ENCODE peak calls at places on chromosomes 11 and 22, in six cellular contexts. Y is fibroblast of mammary gland, B is fibroblast of lung, M is ascending aorta, H is lung, U is spleen. S is an unnamed sample.

GRCh38 chr22:39664485-39665200 is 94.1 kb downstream of the CACNA1I start:
- DNase-seq in Y (no peak), B (no peak), M (no peak), H (no peak), U (no peak), S (no peak)

GRCh38 chr11:64659417-64660144 is 63.4 kb downstream of the NRXN2 start:
- DNase-seq in Y (peak; percentile 94), B (peak; percentile 54), M (no peak), H (no peak), U (no peak), S (no peak)

GRCh38 chr11:110349109-110349996 is 52.9 kb upstream of the RDX start:
- DNase-seq in Y (no peak), B (no peak), M (no peak), H (no peak), U (no peak), S (no peak)

GRCh38 chr11:103659138-103659734 is 377.2 kb upstream of the DDI1 start:
- DNase-seq in Y (peak; percentile 38), B (no peak), M (no peak), H (no peak), U (no peak), S (no peak)

GRCh38 chr11:61123775-61124571 is 21.7 kb downstream of the CD5 start:
- DNase-seq in Y (no peak), B (no peak), M (no peak), H (no peak), U (no peak), S (no peak)

GRCh38 chr22:35480143-35480542 is 60.5 kb upstream of the RASD2 start:
- DNase-seq in Y (peak; percentile 47), B (no peak), M (no peak), H (no peak), U (peak; percentile 50), S (peak; percentile 90)

GRCh38 chr11:69377029-69377952 is 83.3 kb downstream of the MYEOV start:
- DNase-seq in Y (peak; percentile 11), B (no peak), M (peak; percentile 2), H (no peak), U (peak; percentile 65), S (peak; percentile 23)

GRCh38 chr22:37498289-37498909 is 12.2 kb upstream of the MFNG start:
- DNase-seq in Y (no peak), B (no peak), M (no peak), H (no peak), U (peak; percentile 87), S (no peak)

GRCh38 chr11:114208371-114208770 is 87.8 kb upstream of the NNMT start:
- DNase-seq in Y (no peak), B (no peak), M (no peak), H (no peak), U (no peak), S (no peak)

GRCh38 chr11:12215192-12215591 is 104.8 kb downstream of the MICAL2 start:
- DNase-seq in Y (no peak), B (no peak), M (no peak), H (peak; percentile 40), U (peak; percentile 54), S (no peak)

GRCh38 chr11:75468534-75469340 is 35.7 kb upstream of the KLHL35 start:
- DNase-seq in Y (peak; percentile 90), B (peak; percentile 92), M (no peak), H (peak; percentile 38), U (peak; percentile 80), S (no peak)

GRCh38 chr22:47344414-47344813 is 582.0 kb downstream of the TBC1D22A start:
- DNase-seq in Y (no peak), B (no peak), M (no peak), H (no peak), U (no peak), S (no peak)

GRCh38 chr11:64245797-64246623 is 733 bp downstream of the PPP1R14B start:
- DNase-seq in Y (peak; percentile 91), B (peak; percentile 83), M (peak; percentile 87), H (peak; percentile 65), U (peak; percentile 89), S (no peak)

GRCh38 chr11:100543386-100543785 is 143.7 kb upstream of the ARHGAP42 start:
- DNase-seq in Y (no peak), B (no peak), M (no peak), H (no peak), U (no peak), S (no peak)

GRCh38 chr11:95706974-95707387 is 82.6 kb downstream of the FAM76B start:
- DNase-seq in Y (peak; percentile 11), B (no peak), M (no peak), H (no peak), U (no peak), S (no peak)

GRCh38 chr11:65559951-65560537 is 1.9 kb upstream of the LTBP3 start:
- DNase-seq in Y (peak; percentile 70), B (peak; percentile 38), M (no peak), H (no peak), U (no peak), S (no peak)

GRCh38 chr11:94130589-94131362 is 2.1 kb downstream of the PANX1 start:
- DNase-seq in Y (peak; percentile 96), B (peak; percentile 94), M (no peak), H (peak; percentile 48), U (no peak), S (no peak)

GRCh38 chr22:48993655-48994054 is 834.0 kb downstream of the BRD1 start:
- DNase-seq in Y (no peak), B (no peak), M (no peak), H (no peak), U (no peak), S (no peak)

GRCh38 chr11:43419460-43419859 is 60.7 kb downstream of the TTC17 start:
- DNase-seq in Y (peak; percentile 52), B (peak; percentile 67), M (no peak), H (no peak), U (no peak), S (peak; percentile 17)

GRCh38 chr11:130782361-130783221 is 133.7 kb downstream of the SNX19 start:
- DNase-seq in Y (peak; percentile 73), B (peak; percentile 64), M (no peak), H (no peak), U (no peak), S (no peak)

GRCh38 chr22:47014636-47014930 is 252.1 kb downstream of the TBC1D22A start:
- DNase-seq in Y (no peak), B (no peak), M (no peak), H (no peak), U (no peak), S (no peak)

GRCh38 chr22:30969532-30970355 is 679 bp downstream of the TUG1 start:
- DNase-seq in Y (peak; percentile 44), B (peak; percentile 54), M (no peak), H (peak; percentile 46), U (no peak), S (no peak)

GRCh38 chr11:42958635-42959034 is 353.2 kb upstream of the API5 start:
- DNase-seq in Y (no peak), B (no peak), M (no peak), H (no peak), U (no peak), S (no peak)

GRCh38 chr11:126595560-126595959 is 240.1 kb downstream of the ST3GAL4 start:
- DNase-seq in Y (no peak), B (no peak), M (no peak), H (no peak), U (peak; percentile 32), S (no peak)

GRCh38 chr11:95279921-95280861 is 49.2 kb upstream of the SESN3 start:
- DNase-seq in Y (no peak), B (no peak), M (no peak), H (no peak), U (no peak), S (peak; percentile 39)

GRCh38 chr11:1938343-1939005 is 8.7 kb upstream of the MRPL23 start:
- DNase-seq in Y (no peak), B (no peak), M (no peak), H (no peak), U (peak; percentile 67), S (no peak)

DNA sequence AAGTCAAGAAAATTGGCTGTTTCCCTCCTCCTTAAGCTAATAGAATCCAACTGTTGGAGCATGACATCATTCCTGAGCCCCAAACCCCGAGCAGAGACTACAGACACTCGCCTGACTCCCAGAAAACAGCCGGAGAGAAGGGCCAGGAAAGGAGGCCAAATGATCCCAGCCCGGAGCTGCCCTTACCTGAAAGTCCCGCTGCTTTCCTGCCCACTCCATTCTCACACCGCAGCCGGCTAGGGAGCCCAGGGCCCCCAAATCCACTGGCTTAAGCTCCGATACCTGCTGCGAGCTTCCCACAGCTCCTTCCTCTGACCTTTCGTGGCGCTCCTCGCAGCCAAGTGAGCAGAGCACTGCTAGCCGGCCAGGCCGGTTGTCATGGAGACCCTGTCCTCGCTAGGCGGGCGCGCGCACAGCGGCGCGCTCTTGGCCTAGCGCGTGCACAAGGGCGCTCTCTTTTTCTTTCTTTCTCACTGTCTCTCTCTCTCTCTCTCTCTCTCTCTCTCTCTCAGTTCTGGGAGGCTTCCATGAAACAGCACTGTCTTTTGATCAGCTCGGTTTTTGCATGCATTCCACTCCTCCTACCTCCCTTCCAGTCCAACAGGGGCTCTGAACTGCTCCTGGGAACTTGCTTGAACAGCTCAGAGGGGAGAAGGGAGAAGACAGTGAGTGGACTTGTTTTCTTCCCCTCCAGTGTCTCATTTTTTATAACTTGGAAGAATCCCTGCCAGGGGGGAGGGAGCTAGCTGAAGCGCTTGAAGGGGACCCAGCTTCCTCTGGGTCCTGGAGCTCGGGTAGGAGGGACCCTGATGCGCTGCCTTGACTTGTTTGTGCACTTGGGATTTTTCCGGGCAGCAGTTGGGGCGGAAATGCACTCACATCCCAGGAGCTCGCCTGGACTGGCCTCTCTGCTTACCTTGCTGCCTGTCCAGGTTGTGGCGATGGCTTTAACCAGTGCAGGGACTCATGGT is 100.4 kb upstream of the AKIP1 start:
- DNase-seq in Y (peak; percentile 79), B (peak; percentile 82), M (peak; percentile 47), H (peak; percentile 74), U (peak; percentile 90), S (peak; percentile 83)
- TF ChIP-seq CTCF in Y (no peak), B (no peak), M (no peak), H (no peak), U (no peak), S (peak; percentile 30)

DNA sequence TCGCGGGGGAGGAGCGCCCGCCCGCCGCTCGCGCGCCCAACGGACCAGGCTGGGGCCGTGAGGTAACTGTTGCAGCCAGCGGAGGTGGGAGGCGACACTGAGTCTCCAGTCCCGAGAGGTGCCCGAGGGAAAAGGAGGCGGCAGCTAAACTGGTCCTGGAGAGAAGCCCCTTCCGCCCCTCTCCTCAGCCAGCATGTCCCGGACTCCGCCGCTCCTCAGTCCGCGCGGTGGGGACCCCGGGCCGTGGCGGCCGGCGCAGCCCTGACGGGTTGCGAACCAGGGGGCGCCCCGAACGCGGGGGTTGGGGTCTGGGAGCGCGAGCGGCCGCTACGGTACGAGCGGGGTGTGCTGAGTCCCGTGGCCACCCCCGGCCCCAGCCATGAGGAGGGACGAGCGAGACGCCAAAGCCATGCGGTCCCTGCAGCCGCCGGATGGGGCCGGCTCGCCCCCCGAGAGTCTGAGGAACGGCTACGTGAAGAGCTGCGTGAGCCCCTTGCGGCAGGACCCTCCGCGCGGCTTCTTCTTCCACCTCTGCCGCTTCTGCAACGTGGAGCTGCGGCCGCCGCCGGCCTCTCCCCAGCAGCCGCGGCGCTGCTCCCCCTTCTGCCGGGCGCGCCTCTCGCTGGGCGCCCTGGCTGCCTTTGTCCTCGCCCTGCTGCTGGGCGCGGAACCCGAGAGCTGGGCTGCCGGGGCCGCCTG is at the start of gene PDE3B:
- DNase-seq in Y (peak; percentile 12), B (peak; percentile 56), M (peak; percentile 36), H (peak; percentile 68), U (peak; percentile 95), S (peak; percentile 88)
- TF ChIP-seq CTCF in Y (no peak), B (no peak), M (no peak), H (no peak), U (peak; percentile 17), S (peak; percentile 11)

GRCh38 chr11:33847251-33847650 is 44.6 kb downstream of the LMO2 start:
- DNase-seq in Y (peak; percentile 14), B (no peak), M (no peak), H (no peak), U (no peak), S (no peak)
- TF ChIP-seq CTCF in Y (no peak), B (no peak), M (no peak), H (no peak), U (no peak), S (no peak)

GRCh38 chr22:23750744-23751440 is at the start of gene ZNF70:
- DNase-seq in Y (peak; percentile 69), B (peak; percentile 76), M (peak; percentile 36), H (peak; percentile 85), U (peak; percentile 98), S (peak; percentile 92)
- TF ChIP-seq CTCF in Y (no peak), B (peak; percentile 12), M (peak; percentile 13), H (no peak), U (no peak), S (no peak)